ENCODE peak calls at places on chromosomes 12 and 14, in seven cellular contexts. One of them, this sample, is unnamed.

GRCh38 chr12:50078281-50078680 is 6.9 kb upstream of the SMARCD1 start:
- DNase-seq in AG04449: no peak
- DNase-seq in endothelial cell: no peak
- DNase-seq in hepatocyte: no peak
- DNase-seq in GM12891: no peak
- DNase-seq in stimulated activated CD8-positive, alpha-beta memory T cell treated with anti-CD3 and anti-CD28 coated beads, Interleukin-15, amount 100 ng/mL, for 4 hours: no peak
- DNase-seq in stimulated activated CD4-positive, alpha-beta T cell treated with anti-CD3 and anti-CD28 coated beads, Interleukin-1b, Interleukin-23, amount 100 ng/mL, for 48 hours: no peak
- DNase-seq in this sample: no peak

GRCh38 chr12:111201036-111201435 is 167.9 kb downstream of the PHETA1 start:
- DNase-seq in GM12891: no peak
- DNase-seq in stimulated activated CD4-positive, alpha-beta T cell treated with anti-CD3 and anti-CD28 coated beads, Interleukin-1b, Interleukin-23, amount 100 ng/mL, for 48 hours: no peak
- DNase-seq in endothelial cell: no peak
- DNase-seq in AG04449: no peak
- DNase-seq in hepatocyte: no peak
- DNase-seq in stimulated activated CD8-positive, alpha-beta memory T cell treated with anti-CD3 and anti-CD28 coated beads, Interleukin-15, amount 100 ng/mL, for 4 hours: no peak
- DNase-seq in this sample: no peak

GRCh38 chr12:40058721-40059190 is 47.1 kb downstream of the SLC2A13 start:
- DNase-seq in endothelial cell: no peak
- DNase-seq in GM12891: no peak
- DNase-seq in AG04449: no peak
- DNase-seq in stimulated activated CD8-positive, alpha-beta memory T cell treated with anti-CD3 and anti-CD28 coated beads, Interleukin-15, amount 100 ng/mL, for 4 hours: no peak
- DNase-seq in stimulated activated CD4-positive, alpha-beta T cell treated with anti-CD3 and anti-CD28 coated beads, Interleukin-1b, Interleukin-23, amount 100 ng/mL, for 48 hours: no peak
- DNase-seq in hepatocyte: peak; percentile 11
- DNase-seq in this sample: no peak

GRCh38 chr14:101020971-101021370 is 117.4 kb upstream of the RTL1 start:
- DNase-seq in stimulated activated CD8-positive, alpha-beta memory T cell treated with anti-CD3 and anti-CD28 coated beads, Interleukin-15, amount 100 ng/mL, for 4 hours: no peak
- DNase-seq in hepatocyte: no peak
- DNase-seq in AG04449: no peak
- DNase-seq in stimulated activated CD4-positive, alpha-beta T cell treated with anti-CD3 and anti-CD28 coated beads, Interleukin-1b, Interleukin-23, amount 100 ng/mL, for 48 hours: no peak
- DNase-seq in endothelial cell: no peak
- DNase-seq in GM12891: no peak
- DNase-seq in this sample: no peak

GRCh38 chr12:54404061-54405004 is 14.7 kb downstream of the ITGA5 start:
- DNase-seq in GM12891: no peak
- DNase-seq in AG04449: no peak
- DNase-seq in stimulated activated CD4-positive, alpha-beta T cell treated with anti-CD3 and anti-CD28 coated beads, Interleukin-1b, Interleukin-23, amount 100 ng/mL, for 48 hours: peak; percentile 54
- DNase-seq in endothelial cell: peak; percentile 70
- DNase-seq in stimulated activated CD8-positive, alpha-beta memory T cell treated with anti-CD3 and anti-CD28 coated beads, Interleukin-15, amount 100 ng/mL, for 4 hours: no peak
- DNase-seq in hepatocyte: peak; percentile 77
- DNase-seq in this sample: no peak

GRCh38 chr14:23766737-23767401 is 130.7 kb downstream of the DHRS2 start:
- DNase-seq in stimulated activated CD4-positive, alpha-beta T cell treated with anti-CD3 and anti-CD28 coated beads, Interleukin-1b, Interleukin-23, amount 100 ng/mL, for 48 hours: no peak
- DNase-seq in hepatocyte: no peak
- DNase-seq in AG04449: no peak
- DNase-seq in endothelial cell: no peak
- DNase-seq in stimulated activated CD8-positive, alpha-beta memory T cell treated with anti-CD3 and anti-CD28 coated beads, Interleukin-15, amount 100 ng/mL, for 4 hours: no peak
- DNase-seq in GM12891: no peak
- DNase-seq in this sample: no peak

GRCh38 chr14:77053046-77053841 is 24.7 kb upstream of the IRF2BPL start:
- DNase-seq in endothelial cell: peak; percentile 89
- DNase-seq in hepatocyte: peak; percentile 90
- DNase-seq in stimulated activated CD4-positive, alpha-beta T cell treated with anti-CD3 and anti-CD28 coated beads, Interleukin-1b, Interleukin-23, amount 100 ng/mL, for 48 hours: peak; percentile 79
- DNase-seq in stimulated activated CD8-positive, alpha-beta memory T cell treated with anti-CD3 and anti-CD28 coated beads, Interleukin-15, amount 100 ng/mL, for 4 hours: peak; percentile 65
- DNase-seq in GM12891: peak; percentile 81
- DNase-seq in AG04449: no peak
- DNase-seq in this sample: peak; percentile 48

GRCh38 chr12:95608252-95609033 is 57.2 kb upstream of the USP44 start:
- DNase-seq in hepatocyte: peak; percentile 45
- DNase-seq in stimulated activated CD4-positive, alpha-beta T cell treated with anti-CD3 and anti-CD28 coated beads, Interleukin-1b, Interleukin-23, amount 100 ng/mL, for 48 hours: no peak
- DNase-seq in stimulated activated CD8-positive, alpha-beta memory T cell treated with anti-CD3 and anti-CD28 coated beads, Interleukin-15, amount 100 ng/mL, for 4 hours: no peak
- DNase-seq in endothelial cell: no peak
- DNase-seq in GM12891: no peak
- DNase-seq in AG04449: no peak
- DNase-seq in this sample: peak; percentile 31

GRCh38 chr14:29587761-29588160 is 339.9 kb downstream of the PRKD1 start:
- DNase-seq in hepatocyte: no peak
- DNase-seq in stimulated activated CD8-positive, alpha-beta memory T cell treated with anti-CD3 and anti-CD28 coated beads, Interleukin-15, amount 100 ng/mL, for 4 hours: no peak
- DNase-seq in AG04449: no peak
- DNase-seq in stimulated activated CD4-positive, alpha-beta T cell treated with anti-CD3 and anti-CD28 coated beads, Interleukin-1b, Interleukin-23, amount 100 ng/mL, for 48 hours: no peak
- DNase-seq in GM12891: no peak
- DNase-seq in endothelial cell: no peak
- DNase-seq in this sample: no peak

GRCh38 chr14:90383731-90384542 is 12.9 kb upstream of the CALM1 start:
- DNase-seq in GM12891: peak; percentile 15
- DNase-seq in endothelial cell: peak; percentile 69
- DNase-seq in hepatocyte: peak; percentile 79
- DNase-seq in AG04449: no peak
- DNase-seq in stimulated activated CD8-positive, alpha-beta memory T cell treated with anti-CD3 and anti-CD28 coated beads, Interleukin-15, amount 100 ng/mL, for 4 hours: no peak
- DNase-seq in stimulated activated CD4-positive, alpha-beta T cell treated with anti-CD3 and anti-CD28 coated beads, Interleukin-1b, Interleukin-23, amount 100 ng/mL, for 48 hours: peak; percentile 62
- DNase-seq in this sample: no peak

GRCh38 chr12:62813031-62813829 is 121.7 kb downstream of the PPM1H start:
- DNase-seq in AG04449: no peak
- DNase-seq in hepatocyte: peak; percentile 80
- DNase-seq in stimulated activated CD4-positive, alpha-beta T cell treated with anti-CD3 and anti-CD28 coated beads, Interleukin-1b, Interleukin-23, amount 100 ng/mL, for 48 hours: peak; percentile 30
- DNase-seq in stimulated activated CD8-positive, alpha-beta memory T cell treated with anti-CD3 and anti-CD28 coated beads, Interleukin-15, amount 100 ng/mL, for 4 hours: no peak
- DNase-seq in GM12891: no peak
- DNase-seq in endothelial cell: peak; percentile 40
- DNase-seq in this sample: peak; percentile 75

GRCh38 chr12:5503774-5504173 is 71.9 kb downstream of the NTF3 start:
- DNase-seq in AG04449: no peak
- DNase-seq in GM12891: no peak
- DNase-seq in stimulated activated CD4-positive, alpha-beta T cell treated with anti-CD3 and anti-CD28 coated beads, Interleukin-1b, Interleukin-23, amount 100 ng/mL, for 48 hours: no peak
- DNase-seq in hepatocyte: peak; percentile 59
- DNase-seq in endothelial cell: no peak
- DNase-seq in stimulated activated CD8-positive, alpha-beta memory T cell treated with anti-CD3 and anti-CD28 coated beads, Interleukin-15, amount 100 ng/mL, for 4 hours: no peak
- DNase-seq in this sample: no peak

GRCh38 chr12:107597695-107598410 is 87.7 kb upstream of the PWP1 start:
- DNase-seq in hepatocyte: no peak
- DNase-seq in stimulated activated CD8-positive, alpha-beta memory T cell treated with anti-CD3 and anti-CD28 coated beads, Interleukin-15, amount 100 ng/mL, for 4 hours: no peak
- DNase-seq in GM12891: no peak
- DNase-seq in endothelial cell: no peak
- DNase-seq in stimulated activated CD4-positive, alpha-beta T cell treated with anti-CD3 and anti-CD28 coated beads, Interleukin-1b, Interleukin-23, amount 100 ng/mL, for 48 hours: no peak
- DNase-seq in AG04449: no peak
- DNase-seq in this sample: no peak

This sample was measured in NCI-H460.